ENCODE peak calls at places on chromosomes 1 and 21, in eight cellular contexts. Y, I, G, X, E, D, Q and O are unnamed samples.

GRCh38 chr1:231193710-231194340 is 32.0 kb downstream of the TRIM67 start:
- DNase-seq in Y (no peak), I (no peak), G (no peak), X (no peak), E (no peak), D (no peak), Q (no peak), O (no peak)

GRCh38 chr1:245645406-245645805 is 490.6 kb downstream of the KIF26B start:
- DNase-seq in Y (no peak), I (no peak), G (no peak), X (no peak), E (no peak), D (no peak), Q (no peak), O (no peak)

GRCh38 chr1:241391926-241392710 is 35.1 kb upstream of the RGS7 start:
- DNase-seq in Y (peak), I (no peak), G (no peak), X (no peak), E (no peak), D (no peak), Q (no peak), O (no peak)

GRCh38 chr1:109266965-109267364 is 16.0 kb downstream of the PSRC1 start:
- DNase-seq in Y (peak), I (no peak), G (no peak), X (no peak), E (no peak), D (no peak), Q (no peak), O (no peak)

GRCh38 chr1:169527461-169528213 is 41.9 kb upstream of the SLC19A2 start:
- DNase-seq in Y (peak), I (peak), G (no peak), X (no peak), E (no peak), D (no peak), Q (no peak), O (no peak)

GRCh38 chr21:18832081-18832670 is 428.6 kb upstream of the TMPRSS15 start:
- DNase-seq in Y (no peak), I (no peak), G (no peak), X (no peak), E (no peak), D (no peak), Q (no peak), O (no peak)

GRCh38 chr1:45621501-45621836 is 2.4 kb downstream of the CCDC17 start:
- DNase-seq in Y (no peak), I (no peak), G (no peak), X (no peak), E (no peak), D (no peak), Q (no peak), O (no peak)

GRCh38 chr1:93818570-93818959 is 60.4 kb downstream of the DNTTIP2 start:
- DNase-seq in Y (no peak), I (no peak), G (no peak), X (no peak), E (no peak), D (no peak), Q (no peak), O (no peak)

GRCh38 chr1:209302777-209303642 is 280.5 kb upstream of the CAMK1G start:
- DNase-seq in Y (no peak), I (no peak), G (no peak), X (no peak), E (no peak), D (no peak), Q (no peak), O (no peak)

GRCh38 chr1:163609858-163610257 is 288.1 kb downstream of the NUF2 start:
- DNase-seq in Y (no peak), I (no peak), G (no peak), X (no peak), E (no peak), D (no peak), Q (no peak), O (no peak)

GRCh38 chr21:44485254-44485793 is 30.0 kb downstream of the LRRC3 start:
- DNase-seq in Y (peak), I (peak), G (peak), X (no peak), E (no peak), D (no peak), Q (no peak), O (no peak)

GRCh38 chr1:232923739-232924386 is 26.5 kb upstream of the NTPCR start:
- DNase-seq in Y (no peak), I (no peak), G (no peak), X (no peak), E (no peak), D (peak), Q (no peak), O (no peak)

GRCh38 chr1:247370786-247371732 is 39.4 kb upstream of the ZNF496 start:
- DNase-seq in Y (no peak), I (peak), G (no peak), X (no peak), E (no peak), D (no peak), Q (no peak), O (no peak)

GRCh38 chr1:119332626-119333025 is 36.0 kb upstream of the HAO2 start:
- DNase-seq in Y (no peak), I (no peak), G (no peak), X (no peak), E (no peak), D (no peak), Q (no peak), O (no peak)

GRCh38 chr1:115727706-115728249 is 40.7 kb downstream of the CASQ2 start:
- DNase-seq in Y (peak), I (peak), G (no peak), X (no peak), E (no peak), D (no peak), Q (peak), O (peak)

GRCh38 chr1:204725821-204726448 is 40.4 kb upstream of the LRRN2 start:
- DNase-seq in Y (no peak), I (peak), G (no peak), X (peak), E (no peak), D (no peak), Q (no peak), O (no peak)

GRCh38 chr1:217048104-217048707 is 325.0 kb upstream of the ESRRG start:
- DNase-seq in Y (no peak), I (no peak), G (no peak), X (peak), E (no peak), D (no peak), Q (no peak), O (no peak)

GRCh38 chr1:192654607-192655389 is 18.9 kb downstream of the RGS13 start:
- DNase-seq in Y (peak), I (no peak), G (peak), X (no peak), E (no peak), D (no peak), Q (no peak), O (no peak)

GRCh38 chr1:199867601-199868000 is 159.9 kb upstream of the NR5A2 start:
- DNase-seq in Y (peak), I (no peak), G (no peak), X (no peak), E (no peak), D (no peak), Q (no peak), O (no peak)

GRCh38 chr1:51576923-51577322 is 40.0 kb upstream of the OSBPL9 start:
- DNase-seq in Y (no peak), I (no peak), G (no peak), X (no peak), E (no peak), D (no peak), Q (no peak), O (no peak)

GRCh38 chr1:77513839-77514763 is 168.4 kb downstream of the ZZZ3 start:
- DNase-seq in Y (peak), I (no peak), G (no peak), X (no peak), E (no peak), D (no peak), Q (no peak), O (no peak)

GRCh38 chr1:168752171-168752570 is 23.2 kb upstream of the DPT start:
- DNase-seq in Y (no peak), I (peak), G (peak), X (no peak), E (no peak), D (no peak), Q (no peak), O (no peak)

GRCh38 chr1:76668046-76668445 is 199.2 kb upstream of the ST6GALNAC5 start:
- DNase-seq in Y (peak), I (no peak), G (no peak), X (no peak), E (no peak), D (no peak), Q (no peak), O (no peak)

GRCh38 chr1:244199883-244200282 is 148.8 kb downstream of the ZBTB18 start:
- DNase-seq in Y (no peak), I (no peak), G (no peak), X (no peak), E (no peak), D (no peak), Q (no peak), O (no peak)

GRCh38 chr1:244197851-244198375 is 146.8 kb downstream of the ZBTB18 start:
- DNase-seq in Y (no peak), I (peak), G (no peak), X (no peak), E (no peak), D (no peak), Q (no peak), O (no peak)

GRCh38 chr1:244204004-244204403 is 152.9 kb downstream of the ZBTB18 start:
- DNase-seq in Y (no peak), I (no peak), G (no peak), X (no peak), E (no peak), D (no peak), Q (no peak), O (no peak)

GRCh38 chr1:244201750-244202149 is 150.7 kb downstream of the ZBTB18 start:
- DNase-seq in Y (no peak), I (no peak), G (no peak), X (no peak), E (no peak), D (no peak), Q (no peak), O (no peak)

GRCh38 chr1:244200596-244200995 is 149.5 kb downstream of the ZBTB18 start:
- DNase-seq in Y (no peak), I (no peak), G (no peak), X (no peak), E (no peak), D (no peak), Q (no peak), O (no peak)
- H3K27ac ChIP-seq in Y (no peak), I (no peak), G (no peak), X (no peak), E (no peak), D (no peak), Q (no peak), O (no peak)

DNA sequence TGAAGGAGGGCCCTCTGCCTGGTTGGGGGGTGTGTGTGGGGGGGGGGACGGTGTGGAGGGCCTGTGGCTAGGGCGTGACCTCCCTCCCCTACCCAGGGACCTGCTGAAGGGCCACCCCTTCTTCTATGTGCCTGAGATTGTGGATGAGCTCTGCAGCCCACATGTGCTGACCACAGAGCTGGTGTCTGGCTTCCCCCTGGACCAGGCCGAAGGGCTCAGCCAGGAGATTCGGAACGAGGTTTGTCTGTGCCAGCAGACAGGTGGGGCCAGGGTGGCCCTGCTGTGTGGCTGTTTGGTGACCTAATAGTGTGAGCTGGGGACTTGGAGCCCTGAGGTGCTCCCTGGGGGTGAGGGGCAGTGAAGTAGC is 43.9 kb downstream of the COQ8A start:
- DNase-seq in Y (no peak), I (no peak), G (no peak), X (no peak), E (no peak), D (no peak), Q (no peak), O (no peak)
- H3K27ac ChIP-seq in Y (no peak), I (no peak), G (no peak), X (no peak), E (no peak), D (no peak), Q (peak), O (no peak)

GRCh38 chr1:28178690-28179485 is 2.4 kb upstream of the PTAFR start:
- DNase-seq in Y (no peak), I (no peak), G (no peak), X (no peak), E (no peak), D (no peak), Q (no peak), O (no peak)
- H3K27ac ChIP-seq in Y (no peak), I (no peak), G (no peak), X (no peak), E (no peak), D (no peak), Q (no peak), O (no peak)

GRCh38 chr1:184542291-184542690 is 155.5 kb downstream of the C1orf21 start:
- DNase-seq in Y (no peak), I (no peak), G (no peak), X (no peak), E (no peak), D (no peak), Q (no peak), O (no peak)

GRCh38 chr1:184541537-184542152 is 154.8 kb downstream of the C1orf21 start:
- DNase-seq in Y (no peak), I (no peak), G (no peak), X (no peak), E (no peak), D (no peak), Q (no peak), O (no peak)

DNA sequence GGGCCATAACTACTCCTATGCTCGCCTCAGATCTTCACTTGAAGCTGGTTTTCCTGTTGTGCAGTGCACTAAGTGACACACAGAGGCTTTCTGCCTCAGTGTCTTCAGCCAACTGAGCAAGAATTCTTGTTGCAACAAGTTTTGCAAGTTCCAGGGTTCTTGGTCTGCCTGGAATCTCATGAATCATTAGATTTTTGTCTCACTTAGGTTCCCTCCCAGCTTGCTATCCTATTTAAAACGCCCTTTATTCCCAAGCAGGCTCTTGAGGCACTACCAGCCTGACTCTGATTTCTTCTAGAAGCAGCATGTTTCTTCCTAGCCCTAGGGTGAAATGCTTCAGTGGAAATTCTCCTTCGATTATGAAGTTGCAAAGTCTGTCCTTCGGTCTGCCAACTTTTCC is 158.8 kb downstream of the C1orf21 start:
- DNase-seq in Y (peak), I (no peak), G (no peak), X (no peak), E (peak), D (no peak), Q (no peak), O (no peak)
- H3K27ac ChIP-seq in Y (no peak), I (no peak), G (no peak), X (no peak), E (peak), D (no peak), Q (no peak), O (no peak)

GRCh38 chr21:16305686-16306085 is 575.9 kb downstream of the USP25 start:
- DNase-seq in Y (no peak), I (no peak), G (no peak), X (no peak), E (no peak), D (no peak), Q (no peak), O (no peak)
- H3K27ac ChIP-seq in Y (no peak), I (no peak), G (no peak), X (no peak), E (peak), D (no peak), Q (peak), O (peak)

DNA sequence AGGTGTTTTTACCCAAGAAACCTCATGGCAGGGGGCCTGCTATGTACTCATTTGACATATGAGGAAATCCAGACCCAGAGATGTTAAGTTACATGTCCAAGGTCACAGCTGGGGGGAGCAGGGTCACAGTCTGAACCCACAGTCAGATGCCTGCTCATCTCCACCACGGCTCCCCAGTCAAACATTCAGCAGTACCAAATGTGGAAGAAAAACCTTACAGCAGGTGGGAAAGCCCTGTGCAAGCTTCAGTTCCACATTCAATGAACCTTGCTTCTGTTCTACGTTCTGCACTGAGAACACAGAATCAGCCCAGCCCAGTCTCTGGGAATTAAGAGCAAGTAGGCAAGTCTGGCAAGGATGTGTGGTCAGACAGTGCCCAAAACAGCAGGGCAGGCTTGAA is 35.2 kb downstream of the LRP8 start:
- DNase-seq in Y (no peak), I (no peak), G (no peak), X (no peak), E (no peak), D (no peak), Q (no peak), O (no peak)
- H3K27ac ChIP-seq in Y (no peak), I (no peak), G (no peak), X (peak), E (no peak), D (no peak), Q (no peak), O (no peak)

DNA sequence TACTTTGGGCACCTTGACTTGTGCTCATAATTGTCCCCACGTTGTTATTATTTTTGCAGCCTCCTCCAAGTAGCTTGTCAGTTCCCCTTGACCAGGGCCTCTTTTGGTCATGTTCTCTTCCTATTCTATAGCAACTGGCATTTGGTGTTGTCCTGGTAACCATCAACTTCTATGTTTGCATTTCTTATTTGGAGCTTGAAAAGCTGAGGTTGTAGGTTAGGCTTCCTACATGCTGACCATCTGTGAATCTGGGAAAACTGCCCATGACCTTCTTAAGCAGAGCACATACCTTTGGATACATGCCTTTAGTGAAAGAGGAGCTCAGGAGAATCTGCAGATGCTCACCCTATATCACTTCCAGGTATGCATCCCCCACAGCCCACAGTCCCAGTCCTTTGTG is 160.8 kb downstream of the HHAT start:
- DNase-seq in Y (no peak), I (no peak), G (no peak), X (no peak), E (no peak), D (no peak), Q (no peak), O (no peak)
- H3K27ac ChIP-seq in Y (no peak), I (no peak), G (no peak), X (no peak), E (no peak), D (no peak), Q (no peak), O (no peak)

GRCh38 chr1:171793656-171794055 is 12.2 kb downstream of the METTL13 start:
- DNase-seq in Y (no peak), I (no peak), G (no peak), X (no peak), E (no peak), D (no peak), Q (no peak), O (no peak)
- H3K27ac ChIP-seq in Y (peak), I (no peak), G (no peak), X (no peak), E (no peak), D (no peak), Q (no peak), O (no peak)

DNA sequence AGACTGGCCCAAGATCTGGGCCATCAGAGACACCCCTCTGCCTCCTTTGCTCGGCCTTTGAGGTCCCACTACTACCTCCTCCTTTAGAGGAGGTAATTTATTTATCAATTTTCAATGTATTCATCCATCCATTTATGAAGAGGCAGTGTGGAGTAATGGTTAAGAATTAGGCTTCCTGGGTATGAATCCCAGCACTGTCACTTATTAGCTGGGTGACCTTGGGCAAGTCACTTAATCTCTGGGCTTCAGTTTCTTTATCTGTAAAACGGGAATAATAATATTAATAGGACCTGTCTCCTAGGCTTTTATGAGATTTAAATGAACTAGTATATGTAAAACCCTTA is 1.7 kb downstream of the NR0B2 start:
- DNase-seq in Y (no peak), I (no peak), G (no peak), X (no peak), E (no peak), D (no peak), Q (no peak), O (no peak)
- H3K27ac ChIP-seq in Y (no peak), I (no peak), G (peak), X (no peak), E (no peak), D (no peak), Q (no peak), O (no peak)

DNA sequence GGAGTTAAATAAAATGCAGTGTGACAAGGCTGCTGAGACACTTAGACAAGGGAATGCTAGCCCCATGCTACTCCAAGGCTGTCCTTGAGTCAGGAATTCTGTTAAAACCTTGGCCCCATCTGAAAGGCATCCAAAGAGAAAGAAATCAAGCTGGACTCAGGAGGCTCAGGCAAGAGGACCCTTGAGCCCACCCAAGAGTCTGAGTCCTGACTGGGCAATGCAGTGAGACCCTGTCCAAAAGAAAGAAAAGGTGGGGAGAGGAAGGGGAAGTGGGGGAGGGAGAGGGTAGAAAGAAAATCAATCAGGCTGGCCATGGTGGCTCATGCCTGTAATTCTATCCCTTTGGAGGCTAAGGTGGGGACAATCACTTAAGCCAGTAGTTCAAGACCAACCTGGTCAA is 26.7 kb downstream of the CLSTN1 start:
- DNase-seq in Y (no peak), I (no peak), G (no peak), X (no peak), E (no peak), D (no peak), Q (no peak), O (no peak)
- H3K27ac ChIP-seq in Y (no peak), I (no peak), G (no peak), X (no peak), E (no peak), D (no peak), Q (no peak), O (peak)